ENCODE peak calls at places on chromosomes 5 and 9, in six cellular contexts. J is breast epithelium; W is cardiac muscle cell; P is PC-9; A is CD4-positive, alpha-beta T cell; R is ovary. D is an unnamed sample.

GRCh38 chr5:943201-943873 is 50.7 kb downstream of the TRIP13 start:
- DNase-seq in W (no peak), A (no peak), J (no peak), P (no peak), R (no peak), D (peak; percentile 43)

GRCh38 chr9:114405294-114406034 is 17.7 kb upstream of the AKNA start:
- DNase-seq in J (peak; percentile 62), R (peak; percentile 79), A (peak; percentile 76), W (peak; percentile 85), P (peak; percentile 76), D (peak; percentile 79)

GRCh38 chr5:74205745-74206570 is 434.6 kb downstream of the ENC1 start:
- DNase-seq in A (no peak), R (no peak), P (peak; percentile 24), W (no peak), J (no peak), D (no peak)

GRCh38 chr5:80871541-80871961 is 88.6 kb upstream of the RASGRF2 start:
- DNase-seq in A (no peak), P (peak; percentile 11), J (no peak), R (no peak), W (no peak), D (no peak)

GRCh38 chr5:139869042-139869790 is 73.6 kb downstream of the PSD2 start:
- DNase-seq in A (no peak), J (no peak), P (no peak), R (peak; percentile 62), W (no peak), D (no peak)

GRCh38 chr9:100852088-100852487 is 176.4 kb upstream of the PLPPR1 start:
- DNase-seq in J (no peak), P (no peak), W (no peak), R (no peak), A (no peak), D (no peak)

GRCh38 chr9:94865599-94866456 is 139.3 kb downstream of the AOPEP start:
- DNase-seq in R (peak; percentile 73), W (no peak), P (no peak), J (no peak), A (no peak), D (no peak)

GRCh38 chr9:121744002-121744686 is 92.7 kb downstream of the DAB2IP start:
- DNase-seq in P (peak; percentile 67), J (peak; percentile 79), R (peak; percentile 67), A (no peak), W (peak; percentile 61), D (no peak)

DNA sequence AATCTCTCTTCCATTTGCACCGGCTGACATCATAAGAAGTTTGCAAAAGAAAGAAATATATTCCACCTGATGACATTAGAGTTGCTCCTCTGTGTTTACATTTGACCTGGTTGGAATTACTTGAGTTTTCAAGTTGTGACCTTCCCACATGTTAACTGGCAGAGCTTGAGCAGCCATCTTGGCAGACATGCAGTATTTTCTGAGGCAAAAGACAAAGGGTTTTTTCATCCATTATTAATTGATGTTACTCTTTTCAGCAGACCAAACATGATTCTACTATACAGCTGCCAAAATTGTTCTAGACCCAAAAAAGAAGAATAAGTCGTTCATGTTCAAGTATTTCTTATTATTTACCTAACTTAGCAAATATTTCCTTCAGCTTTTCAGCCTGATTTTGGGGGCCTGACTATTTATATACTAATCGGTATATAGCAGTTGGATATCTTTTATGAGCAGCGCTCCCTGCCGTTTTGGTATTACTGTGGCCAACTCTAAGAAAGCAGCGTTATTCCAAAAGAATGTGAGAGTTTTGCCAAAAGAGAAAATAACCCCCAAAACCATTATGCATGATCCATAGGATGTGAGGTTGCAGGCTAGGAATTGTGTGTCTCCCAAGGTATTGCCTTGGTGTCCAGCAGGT is 212.9 kb downstream of the PBX3 start:
- DNase-seq in W (no peak), J (no peak), R (no peak), P (no peak), A (no peak), D (no peak)
- H3K27ac ChIP-seq in W (peak overlapping the region; percentile 34), J (no peak overlapping the region), R (no peak overlapping the region), P (no peak overlapping the region), A (no peak overlapping the region), D (no peak overlapping the region)

DNA sequence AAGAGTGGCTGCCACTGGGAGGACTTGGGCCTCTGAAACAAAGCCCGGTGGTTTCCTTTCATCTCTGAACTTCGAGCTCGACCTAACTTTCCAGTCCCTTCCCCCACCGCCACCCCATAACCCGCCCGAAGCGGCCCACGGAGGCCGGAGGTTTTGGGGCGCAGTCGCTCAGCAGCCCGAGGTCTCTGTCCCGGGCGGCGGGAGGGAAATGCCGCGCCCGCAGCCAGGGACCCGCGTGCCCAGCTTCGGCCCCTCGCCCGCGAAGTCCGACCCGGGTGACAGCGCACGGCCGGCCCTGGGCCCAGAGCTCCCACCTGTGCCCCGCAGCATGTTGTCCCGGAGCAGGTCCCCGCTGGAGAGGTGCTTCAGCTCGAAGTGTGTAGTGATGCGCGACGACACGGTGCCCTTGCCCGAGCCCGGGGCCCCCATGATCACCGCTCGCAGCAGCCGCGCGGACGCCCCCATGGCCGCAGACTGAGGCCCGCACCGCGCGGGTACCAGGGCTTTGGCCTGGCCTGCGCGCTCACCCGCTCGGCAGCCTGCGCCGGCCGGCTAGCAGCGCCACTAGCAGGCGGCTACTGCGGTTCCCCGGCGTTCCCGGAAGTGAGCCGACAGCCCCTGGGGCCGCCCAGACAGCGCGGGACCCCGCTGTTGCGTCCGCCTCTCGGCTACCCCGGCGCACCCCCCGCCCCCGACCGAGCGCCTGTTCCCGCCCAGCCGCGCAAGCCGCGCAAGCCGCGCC is at the start of gene AK3:
- DNase-seq in P (peak; percentile 84), J (peak; percentile 86), A (peak; percentile 84), W (peak; percentile 95), R (peak; percentile 95), D (peak; percentile 93)
- TF ChIP-seq CTCF in P (no peak), J (peak; percentile 10), A (no peak), W (peak; percentile 26), R (peak; percentile 23), D (no peak)

GRCh38 chr9:35835216-35835604 is 6.2 kb downstream of the TMEM8B start:
- DNase-seq in W (no peak), R (no peak), P (no peak), J (no peak), A (no peak), D (no peak)

GRCh38 chr9:35835766-35836165 is 6.7 kb downstream of the TMEM8B start:
- DNase-seq in J (no peak), R (no peak), A (no peak), W (no peak), P (no peak), D (no peak)

GRCh38 chr9:35832814-35833213 is 3.8 kb downstream of the TMEM8B start:
- DNase-seq in J (peak; percentile 62), R (no peak), P (no peak), W (no peak), A (no peak), D (no peak)

GRCh38 chr9:35836595-35836994 is 7.6 kb downstream of the TMEM8B start:
- DNase-seq in J (no peak), P (no peak), A (no peak), R (no peak), W (no peak), D (no peak)

DNA sequence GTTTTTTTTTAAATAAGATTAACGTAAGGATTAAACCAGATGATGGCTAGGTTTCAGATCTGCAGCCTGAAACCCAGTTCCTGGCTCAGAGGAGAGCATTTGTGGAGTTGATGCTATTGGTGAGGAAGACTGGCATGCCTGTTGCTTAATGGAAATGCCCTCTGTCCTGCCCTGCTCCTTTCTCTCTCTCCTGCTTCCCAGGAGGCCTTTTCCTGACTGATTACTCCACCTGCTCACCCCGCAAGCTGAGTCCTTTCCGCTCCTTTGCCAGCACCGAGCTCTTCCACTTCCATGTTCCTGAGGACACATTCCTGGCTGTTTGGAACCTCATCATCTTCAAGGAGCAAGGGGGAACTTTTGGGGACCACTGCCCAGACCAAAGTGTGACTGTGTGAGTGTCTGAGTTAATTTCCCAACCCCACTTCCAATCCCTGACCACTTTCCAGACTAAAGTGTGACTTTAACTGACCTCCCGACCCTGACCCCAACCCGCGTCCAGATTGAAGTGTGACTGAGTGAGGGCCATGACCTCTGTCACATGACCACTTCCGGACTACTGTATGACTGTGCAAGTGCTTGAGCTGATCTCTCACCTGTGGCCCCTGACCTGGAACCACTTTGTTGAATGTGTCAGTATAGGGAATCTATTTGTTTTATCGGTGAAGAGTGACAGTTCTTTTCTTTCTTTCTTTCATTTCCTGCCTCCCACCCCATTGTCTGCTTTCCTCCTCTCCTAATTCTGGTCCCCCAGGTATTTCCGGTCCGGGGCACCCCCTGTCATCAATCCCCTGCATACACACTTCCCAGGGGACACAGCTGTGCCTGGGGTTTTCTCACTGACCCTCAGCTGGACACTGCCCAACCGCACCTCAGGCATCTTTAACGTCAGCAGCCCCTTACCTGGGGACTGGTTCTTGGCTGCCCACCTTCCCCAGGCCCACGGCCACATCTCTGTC is 5.5 kb downstream of the TMEM8B start:
- DNase-seq in R (no peak), A (no peak), P (no peak), J (no peak), W (no peak), D (no peak)
- H3K27ac ChIP-seq in R (no peak overlapping the region), A (no peak overlapping the region), P (no peak overlapping the region), J (peak overlapping the region; percentile 93), W (no peak overlapping the region), D (peak overlapping the region; percentile 26)

GRCh38 chr5:53037141-53037859 is 48.1 kb downstream of the ITGA2 start:
- DNase-seq in J (no peak), R (no peak), P (peak; percentile 33), W (no peak), A (no peak), D (no peak)

GRCh38 chr5:53032188-53032587 is 43.0 kb downstream of the ITGA2 start:
- DNase-seq in J (no peak), P (no peak), W (no peak), R (no peak), A (no peak), D (no peak)

GRCh38 chr5:53038196-53038847 is 49.2 kb downstream of the ITGA2 start:
- DNase-seq in A (no peak), P (no peak), W (no peak), J (no peak), R (no peak), D (no peak)

GRCh38 chr5:53034832-53035231 is 45.7 kb downstream of the ITGA2 start:
- DNase-seq in R (no peak), J (no peak), A (no peak), P (no peak), W (no peak), D (no peak)

DNA sequence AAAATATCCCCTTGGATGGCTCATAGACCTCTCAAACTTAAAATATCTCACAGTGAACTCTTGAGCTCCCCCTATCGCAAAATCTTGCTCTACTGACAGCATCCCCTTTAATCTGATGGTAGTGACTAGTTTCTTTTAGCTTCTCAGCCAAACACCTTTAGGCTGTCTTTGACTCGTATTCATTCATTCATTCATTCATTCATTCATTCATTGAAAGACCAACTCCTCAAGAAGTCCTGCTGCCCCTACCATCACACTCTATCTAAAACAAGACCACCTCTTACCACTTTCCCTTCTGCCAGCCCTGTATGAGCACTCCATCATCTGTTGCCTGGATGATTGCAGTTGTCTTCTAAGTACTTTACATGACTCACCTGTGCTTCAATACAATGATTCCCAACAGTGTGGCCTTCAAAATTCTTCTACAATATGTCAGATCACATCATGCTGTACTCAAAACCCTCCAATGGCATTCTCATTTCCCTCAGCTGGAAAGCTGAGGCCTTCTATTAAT is 46.8 kb downstream of the ITGA2 start:
- DNase-seq in A (no peak), W (no peak), R (no peak), P (no peak), J (no peak), D (no peak)
- TF ChIP-seq CTCF in A (no peak), W (peak; percentile 41), R (no peak), P (peak; percentile 38), J (no peak), D (no peak)